ENCODE peak calls at places on chromosomes 3 and 15, in six cellular contexts. V is A549, G is stomach, D is ovary, P is K562, L is tibial nerve. T is an unnamed sample.
A peak's percentile ranks its signal among the peaks of the same experiment; 100 is the strongest.

GRCh38 chr3:157290761-157291160 is 130.8 kb upstream of the CCNL1 start:
- DNase-seq in L (no peak), P (no peak), D (no peak), V (no peak), G (no peak), T (no peak)

GRCh38 chr3:63921741-63922482 is 9.7 kb upstream of the SCAANT1 start:
- DNase-seq in D (no peak), V (no peak), G (no peak), P (no peak), L (no peak), T (no peak)

GRCh38 chr3:178560759-178561158 is 24.5 kb downstream of the KCNMB2 start:
- DNase-seq in V (no peak), G (no peak), P (no peak), L (no peak), D (no peak), T (no peak)

GRCh38 chr3:171309906-171310359 is 150.3 kb downstream of the TNIK start:
- DNase-seq in P (no peak), D (no peak), G (no peak), L (no peak), V (peak; percentile 3), T (no peak)

GRCh38 chr15:37100109-37100873 is at the start of gene MEIS2:
- DNase-seq in P (peak; percentile 96), V (peak; percentile 93), L (peak; percentile 81), D (peak; percentile 95), G (peak; percentile 87), T (peak; percentile 81)

GRCh38 chr3:32945136-32945535 is 6.3 kb upstream of the CCR4 start:
- DNase-seq in D (no peak), L (no peak), V (no peak), P (no peak), G (no peak), T (no peak)

GRCh38 chr3:150331978-150332568 is 76.0 kb upstream of the TSC22D2 start:
- DNase-seq in G (no peak), P (no peak), V (no peak), D (no peak), L (no peak), T (no peak)

GRCh38 chr3:159760056-159760455 is 228.6 kb upstream of the IL12A start:
- DNase-seq in L (no peak), P (no peak), V (no peak), G (no peak), D (no peak), T (no peak)

GRCh38 chr3:149448331-149448831 is 26.1 kb upstream of the TM4SF4 start:
- DNase-seq in D (no peak), G (no peak), V (no peak), L (no peak), P (no peak), T (no peak)

GRCh38 chr15:79370716-79371115 is 59.8 kb downstream of the TMED3 start:
- DNase-seq in G (no peak), P (no peak), D (no peak), V (no peak), L (no peak), T (no peak)

GRCh38 chr3:72590732-72591192 is 257.5 kb downstream of the SHQ1 start:
- DNase-seq in G (no peak), P (no peak), L (no peak), D (no peak), V (no peak), T (no peak)

GRCh38 chr15:66841953-66842681 is 140.1 kb downstream of the SMAD6 start:
- DNase-seq in D (peak; percentile 89), V (peak; percentile 68), P (peak; percentile 67), G (peak; percentile 88), L (peak; percentile 79), T (peak; percentile 83)

GRCh38 chr15:40471105-40471777 is 457 bp downstream of the CHST14 start:
- DNase-seq in P (no peak), V (peak; percentile 16), G (no peak), L (no peak), D (peak; percentile 46), T (peak; percentile 36)

GRCh38 chr3:195760345-195760983 is 39.7 kb downstream of the MUC20 start:
- DNase-seq in G (no peak), D (no peak), P (no peak), V (no peak), L (no peak), T (no peak)

GRCh38 chr3:193730976-193731375 is 138.0 kb downstream of the OPA1 start:
- DNase-seq in G (no peak), D (no peak), P (no peak), V (no peak), L (no peak), T (no peak)

GRCh38 chr15:52060511-52060910 is 41.5 kb downstream of the MAPK6 start:
- DNase-seq in V (no peak), D (no peak), L (no peak), G (no peak), P (no peak), T (no peak)

GRCh38 chr3:129777806-129778205 is 115.7 kb downstream of the TMCC1 start:
- DNase-seq in D (no peak), V (no peak), G (no peak), P (no peak), L (no peak), T (no peak)

GRCh38 chr3:194162070-194162678 is 26.2 kb downstream of the HES1 start:
- DNase-seq in V (no peak), P (no peak), D (no peak), L (no peak), G (no peak), T (no peak)

GRCh38 chr3:112672716-112673506 is 32.0 kb upstream of the CCDC80 start:
- DNase-seq in L (no peak), V (no peak), P (no peak), D (no peak), G (no peak), T (no peak)

GRCh38 chr3:149581248-149581647 is 76.6 kb downstream of the WWTR1 start:
- DNase-seq in L (no peak), G (no peak), P (no peak), D (no peak), V (no peak), T (no peak)

GRCh38 chr3:100045696-100046095 is 68.6 kb downstream of the FILIP1L start:
- DNase-seq in D (peak; percentile 48), V (no peak), P (no peak), L (peak; percentile 47), G (no peak), T (peak; percentile 56)

GRCh38 chr3:12155264-12155663 is 3.4 kb downstream of the TIMP4 start:
- DNase-seq in D (no peak), L (no peak), P (no peak), V (no peak), G (no peak), T (no peak)

GRCh38 chr3:16482770-16483531 is 30.5 kb downstream of the RFTN1 start:
- DNase-seq in V (peak; percentile 46), P (no peak), D (no peak), L (no peak), G (no peak), T (peak; percentile 35)

GRCh38 chr3:16482194-16482769 is 31.2 kb downstream of the RFTN1 start:
- DNase-seq in L (no peak), D (no peak), G (no peak), P (no peak), V (no peak), T (no peak)

GRCh38 chr3:16486201-16486600 is 27.3 kb downstream of the RFTN1 start:
- DNase-seq in D (no peak), V (no peak), L (no peak), G (no peak), P (no peak), T (no peak)

GRCh38 chr3:16485024-16485992 is 28.2 kb downstream of the RFTN1 start:
- DNase-seq in L (no peak), P (no peak), D (no peak), V (no peak), G (no peak), T (no peak)

DNA sequence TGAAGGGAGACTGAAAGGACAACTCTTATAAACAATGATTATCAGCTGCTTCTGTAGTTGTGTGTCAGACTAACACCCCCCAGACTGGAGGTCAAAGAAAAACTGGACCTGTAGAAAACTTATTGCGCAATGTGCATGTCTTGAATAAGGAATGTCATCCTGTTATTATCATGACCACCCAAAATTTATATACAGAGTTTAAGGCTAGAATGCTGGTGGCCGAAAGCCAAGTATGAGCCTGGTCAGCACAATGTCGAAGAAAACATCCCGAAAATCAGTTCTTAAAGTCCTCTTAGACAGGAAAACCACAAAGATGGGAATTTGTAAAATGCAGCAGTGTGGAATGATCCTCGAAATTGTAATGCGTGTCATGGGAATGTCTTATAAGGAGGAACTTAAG is 29.3 kb downstream of the RFTN1 start:
- DNase-seq in D (peak; percentile 77), V (no peak), P (no peak), G (peak; percentile 40), L (no peak), T (peak; percentile 42)
- H3K4me1 ChIP-seq in D (peaks cover 17% of the 10 kb centered on the region), V (peaks cover 44% of the 10 kb centered on the region), P (no peaks in the 10 kb centered on the region), G (peaks cover 30% of the 10 kb centered on the region), L (peaks cover 49% of the 10 kb centered on the region), T (peaks cover 14% of the 10 kb centered on the region)

GRCh38 chr15:59656935-59657634 is at the start of gene GTF2A2:
- DNase-seq in D (peak; percentile 92), G (peak; percentile 95), V (peak; percentile 95), P (peak; percentile 93), L (peak; percentile 84), T (peak; percentile 97)
- TF ChIP-seq EP300 in D (no peak), G (no peak), V (no peak), P (no peak), L (peak; percentile 70), T (no peak)

GRCh38 chr3:126543457-126544090 is 15.2 kb downstream of the C3orf22 start:
- DNase-seq in P (no peak), G (peak; percentile 10), D (no peak), L (no peak), V (no peak), T (peak; percentile 3)

GRCh38 chr3:126544596-126545281 is 14.0 kb downstream of the C3orf22 start:
- DNase-seq in P (no peak), G (peak; percentile 21), V (no peak), L (no peak), D (no peak), T (peak; percentile 7)

GRCh38 chr3:126546013-126546412 is 12.7 kb downstream of the C3orf22 start:
- DNase-seq in G (peak; percentile 20), D (no peak), P (no peak), V (no peak), L (peak; percentile 12), T (peak; percentile 1)

GRCh38 chr3:126546549-126547239 is 12.0 kb downstream of the C3orf22 start:
- DNase-seq in G (peak; percentile 14), P (no peak), D (no peak), L (no peak), V (no peak), T (peak; percentile 1)

GRCh38 chr3:126545544-126545943 is 13.2 kb downstream of the C3orf22 start:
- DNase-seq in P (no peak), D (no peak), L (no peak), G (peak; percentile 17), V (no peak), T (peak; percentile 4)
- H3K4me1 ChIP-seq in P (peaks cover 7% of the 10 kb centered on the region), D (no peaks in the 10 kb centered on the region), L (peaks cover 7% of the 10 kb centered on the region), G (peaks cover 16% of the 10 kb centered on the region), V (peaks cover 5% of the 10 kb centered on the region), T (no peaks in the 10 kb centered on the region)

DNA sequence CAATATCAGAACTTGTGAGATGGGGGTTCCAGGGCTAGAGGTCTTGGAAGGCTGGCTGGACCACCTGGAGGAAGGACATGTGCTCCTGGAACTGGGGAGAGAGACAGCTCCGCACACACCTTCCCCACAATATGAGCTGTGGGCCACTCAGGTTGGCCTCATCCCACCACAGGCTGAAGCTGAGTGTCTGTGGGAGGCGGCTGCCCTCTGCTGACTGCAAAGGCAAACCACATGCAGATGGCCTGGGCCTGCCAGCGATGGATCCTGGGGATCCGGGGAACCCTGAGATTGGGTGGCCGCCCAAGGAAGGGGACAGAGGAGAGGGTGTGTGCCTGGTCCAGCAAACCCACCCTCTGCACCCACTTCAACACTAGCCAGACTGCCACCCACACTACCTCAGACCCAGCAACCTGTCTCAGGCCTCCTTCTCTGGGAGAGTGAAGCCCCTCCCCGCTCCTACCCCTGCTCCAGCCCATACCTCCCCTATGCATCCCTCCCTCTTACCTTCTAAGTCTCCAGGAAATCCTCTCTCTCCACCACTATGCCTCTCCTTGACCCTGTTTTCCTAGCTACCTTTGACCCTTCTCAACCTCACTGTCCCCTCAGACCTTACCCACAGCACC is 44.8 kb downstream of the CYP11A1 start:
- DNase-seq in P (peak; percentile 77), L (peak; percentile 48), G (peak; percentile 59), D (peak; percentile 80), V (peak; percentile 55), T (peak; percentile 52)
- TF ChIP-seq EP300 in P (no peak), L (no peak), G (no peak), D (no peak), V (no peak), T (no peak)